ENCODE peak calls at places on chromosomes 6 and 20, in seven cellular contexts. R is HT1080, H is occipital lobe, E is ovary, I is left lobe of liver, Q is EL, X is NCI-H1694 treated with DMSO at 0.1 percent for 48 hours. T is an unnamed sample.

GRCh38 chr6:28683945-28684538 is 158.4 kb downstream of the GPX5 start:
- DNase-seq in R (peak; percentile 42), H (peak; percentile 2), E (no peak), I (no peak), Q (peak; percentile 57), X (peak; percentile 51), T (no peak)

GRCh38 chr6:14921170-14921569 is 324.7 kb upstream of the JARID2 start:
- DNase-seq in R (no peak), H (no peak), E (peak; percentile 14), I (peak; percentile 62), Q (no peak), X (no peak), T (no peak)

GRCh38 chr20:7113577-7114466 is 346.3 kb downstream of the BMP2 start:
- DNase-seq in R (peak; percentile 50), H (no peak), E (no peak), I (peak; percentile 52), Q (no peak), X (peak; percentile 36), T (no peak)

GRCh38 chr6:3484240-3484639 is 27.4 kb upstream of the SLC22A23 start:
- DNase-seq in R (peak; percentile 67), H (no peak), E (no peak), I (no peak), Q (peak; percentile 71), X (no peak), T (no peak)

GRCh38 chr6:159104931-159105330 is 60.1 kb upstream of the TAGAP start:
- DNase-seq in R (no peak), H (no peak), E (no peak), I (no peak), Q (no peak), X (no peak), T (no peak)

GRCh38 chr6:86154852-86155251 is 512.2 kb upstream of the SYNCRIP start:
- DNase-seq in R (no peak), H (no peak), E (no peak), I (no peak), Q (no peak), X (no peak), T (no peak)

GRCh38 chr20:24769878-24770627 is 179.0 kb upstream of the CST7 start:
- DNase-seq in R (no peak), H (no peak), E (no peak), I (peak; percentile 27), Q (no peak), X (no peak), T (no peak)

GRCh38 chr6:15160812-15161211 is 85.1 kb upstream of the JARID2 start:
- DNase-seq in R (no peak), H (no peak), E (no peak), I (no peak), Q (no peak), X (no peak), T (no peak)

T was measured in T-helper 17 cell.